ENCODE peak calls at places on chromosomes 2 and 18, in nine cellular contexts. A is pancreas; J is HS-27A; W is left ventricle myocardium inferior; H is fibroblast of the conjunctiva; Y is NCI-H1417; N is effector CD4-positive, alpha-beta T cell; K is activated T-cell treated with anti-CD3 and anti-CD28 coated beads, Interleukin-2, amount 50 U/mL, for 24 hours; T is T-helper 1 cell. L is an unnamed sample.

GRCh38 chr2:23629417-23630110 is 244.6 kb downstream of the KLHL29 start:
- DNase-seq in A (no peak), J (no peak), W (no peak), H (no peak), Y (no peak), N (no peak), K (no peak), T (no peak), L (no peak)

GRCh38 chr2:73112026-73112912 is 479 bp downstream of the RAB11FIP5 start:
- DNase-seq in A (no peak), J (no peak), W (peak), H (no peak), Y (no peak), N (no peak), K (peak), T (no peak), L (no peak)

GRCh38 chr2:240962371-240963064 is 35.9 kb upstream of the SNED1 start:
- DNase-seq in A (peak), J (no peak), W (peak), H (no peak), Y (no peak), N (peak), K (peak), T (no peak), L (peak)

GRCh38 chr2:174874081-174874480 is 109.8 kb upstream of the CHRNA1 start:
- DNase-seq in A (no peak), J (no peak), W (no peak), H (no peak), Y (no peak), N (no peak), K (no peak), T (no peak), L (no peak)

GRCh38 chr2:28643911-28644334 is 107.7 kb upstream of the PPP1CB start:
- DNase-seq in A (no peak), J (no peak), W (no peak), H (no peak), Y (no peak), N (no peak), K (no peak), T (no peak), L (no peak)

GRCh38 chr2:63023444-63023843 is 27.2 kb upstream of the OTX1 start:
- DNase-seq in A (no peak), J (no peak), W (no peak), H (peak), Y (no peak), N (no peak), K (no peak), T (no peak), L (no peak)

GRCh38 chr2:109736177-109736827 is 57.8 kb upstream of the RGPD5 start:
- DNase-seq in A (peak), J (peak), W (no peak), H (peak), Y (peak), N (no peak), K (no peak), T (no peak), L (no peak)

GRCh38 chr2:189916651-189917050 is 132.4 kb downstream of the PMS1 start:
- DNase-seq in A (no peak), J (no peak), W (no peak), H (no peak), Y (no peak), N (no peak), K (no peak), T (no peak), L (no peak)

GRCh38 chr18:27667064-27667463 is 482.0 kb upstream of the CHST9 start:
- DNase-seq in A (no peak), J (no peak), W (no peak), H (no peak), Y (no peak), N (no peak), K (no peak), T (no peak), L (no peak)

GRCh38 chr2:20560891-20561702 is 89.8 kb downstream of the HS1BP3 start:
- DNase-seq in A (no peak), J (no peak), W (no peak), H (no peak), Y (no peak), N (no peak), K (no peak), T (no peak), L (no peak)

GRCh38 chr2:230602562-230603230 is 109.9 kb upstream of the CAB39 start:
- DNase-seq in A (no peak), J (no peak), W (no peak), H (no peak), Y (no peak), N (peak), K (peak), T (peak), L (no peak)

GRCh38 chr18:76803814-76804213 is 18.5 kb upstream of the ZNF236 start:
- DNase-seq in A (peak), J (no peak), W (peak), H (no peak), Y (peak), N (peak), K (peak), T (peak), L (no peak)

GRCh38 chr2:199764273-199764800 is 86.7 kb downstream of the FTCDNL1 start:
- DNase-seq in A (no peak), J (no peak), W (no peak), H (no peak), Y (no peak), N (no peak), K (no peak), T (no peak), L (no peak)

GRCh38 chr2:232053777-232054176 is 92.3 kb downstream of the DIS3L2 start:
- DNase-seq in A (no peak), J (no peak), W (no peak), H (no peak), Y (no peak), N (no peak), K (no peak), T (no peak), L (no peak)

GRCh38 chr2:239731422-239731821 is 293.7 kb downstream of the NDUFA10 start:
- DNase-seq in A (no peak), J (no peak), W (no peak), H (no peak), Y (no peak), N (no peak), K (no peak), T (no peak), L (no peak)

GRCh38 chr2:135948642-135949355 is 36.6 kb downstream of the DARS1 start:
- DNase-seq in A (no peak), J (peak), W (no peak), H (peak), Y (no peak), N (peak), K (peak), T (peak), L (no peak)

GRCh38 chr18:23135679-23136325 is 517 bp downstream of the CABLES1 start:
- DNase-seq in A (no peak), J (no peak), W (peak), H (no peak), Y (peak), N (no peak), K (peak), T (no peak), L (no peak)

GRCh38 chr2:182593394-182593707 is 122.7 kb upstream of the DNAJC10 start:
- DNase-seq in A (no peak), J (peak), W (no peak), H (peak), Y (no peak), N (no peak), K (no peak), T (no peak), L (no peak)

GRCh38 chr18:43919565-43919964 is 642.3 kb upstream of the SYT4 start:
- DNase-seq in A (peak), J (no peak), W (no peak), H (no peak), Y (no peak), N (no peak), K (no peak), T (no peak), L (no peak)

GRCh38 chr2:180366481-180366880 is 359.4 kb upstream of the CWC22 start:
- DNase-seq in A (no peak), J (no peak), W (no peak), H (no peak), Y (no peak), N (no peak), K (no peak), T (no peak), L (no peak)

GRCh38 chr2:60771508-60771907 is 15.4 kb downstream of the PAPOLG start:
- DNase-seq in A (no peak), J (no peak), W (no peak), H (no peak), Y (no peak), N (no peak), K (no peak), T (no peak), L (no peak)

GRCh38 chr2:109466674-109467575 is 146.8 kb downstream of the SEPTIN10 start:
- DNase-seq in A (no peak), J (peak), W (no peak), H (no peak), Y (peak), N (no peak), K (no peak), T (no peak), L (no peak)

GRCh38 chr2:219017166-219017931 is 24.0 kb downstream of the CFAP65 start:
- DNase-seq in A (no peak), J (no peak), W (no peak), H (no peak), Y (no peak), N (no peak), K (no peak), T (no peak), L (no peak)

GRCh38 chr2:179861027-179861776 is at the start of gene ZNF385B:
- DNase-seq in A (no peak), J (no peak), W (no peak), H (no peak), Y (peak), N (no peak), K (peak), T (no peak), L (peak)

GRCh38 chr2:54665436-54665856 is 58.0 kb upstream of the EML6 start:
- DNase-seq in A (no peak), J (peak), W (no peak), H (no peak), Y (peak), N (peak), K (no peak), T (peak), L (no peak)

GRCh38 chr18:45321520-45321919 is 293.8 kb upstream of the SLC14A2 start:
- DNase-seq in A (no peak), J (no peak), W (no peak), H (no peak), Y (no peak), N (no peak), K (no peak), T (no peak), L (no peak)

GRCh38 chr2:240390091-240391073 is 45.1 kb upstream of the GPC1 start:
- DNase-seq in A (peak), J (no peak), W (no peak), H (no peak), Y (no peak), N (no peak), K (no peak), T (no peak), L (peak)

GRCh38 chr2:207251573-207252192 is 85.9 kb upstream of the KLF7 start:
- DNase-seq in A (no peak), J (no peak), W (no peak), H (no peak), Y (no peak), N (no peak), K (no peak), T (no peak), L (no peak)

GRCh38 chr2:207632575-207633492 is 7.6 kb upstream of the METTL21A start:
- DNase-seq in A (no peak), J (no peak), W (no peak), H (no peak), Y (no peak), N (no peak), K (no peak), T (no peak), L (no peak)

GRCh38 chr2:233491326-233491725 is 75.3 kb downstream of the USP40 start:
- DNase-seq in A (no peak), J (no peak), W (no peak), H (no peak), Y (no peak), N (no peak), K (no peak), T (no peak), L (no peak)

GRCh38 chr2:122748552-122749011 is 993.1 kb downstream of the TSN start:
- DNase-seq in A (no peak), J (no peak), W (no peak), H (peak), Y (peak), N (no peak), K (no peak), T (no peak), L (no peak)

GRCh38 chr18:35386600-35387366 is 9.6 kb upstream of the ZNF396 start:
- DNase-seq in A (peak), J (peak), W (peak), H (peak), Y (peak), N (peak), K (peak), T (peak), L (no peak)

GRCh38 chr2:128984066-128984465 is 665.4 kb upstream of the HS6ST1 start:
- DNase-seq in A (no peak), J (no peak), W (no peak), H (no peak), Y (no peak), N (no peak), K (no peak), T (no peak), L (no peak)

GRCh38 chr2:110101911-110102774 is 13.5 kb downstream of the MALL start:
- DNase-seq in A (no peak), J (peak), W (no peak), H (no peak), Y (no peak), N (no peak), K (no peak), T (no peak), L (no peak)